ENCODE peak calls at places on chromosomes 3 and 15, in seven cellular contexts. S, Z, N, L, Y, W and M are unnamed samples.

GRCh38 chr3:119315600-119316312 is 21.6 kb downstream of the ARHGAP31 start:
- DNase-seq in S (no peak), Z (no peak), N (no peak), L (no peak), Y (no peak), W (peak; percentile 79), M (no peak)

GRCh38 chr15:56464893-56465520 is at the start of gene MNS1:
- DNase-seq in S (peak; percentile 62), Z (peak; percentile 96), N (no peak), L (peak; percentile 96), Y (peak; percentile 91), W (peak; percentile 98), M (peak; percentile 98)

GRCh38 chr15:28093761-28094535 is 5.2 kb downstream of the OCA2 start:
- DNase-seq in S (no peak), Z (peak; percentile 36), N (no peak), L (no peak), Y (no peak), W (no peak), M (peak; percentile 37)

GRCh38 chr3:95521396-95521795 is 1293.0 kb upstream of the EPHA6 start:
- DNase-seq in S (no peak), Z (no peak), N (no peak), L (no peak), Y (no peak), W (no peak), M (no peak)

GRCh38 chr15:77807115-77807514 is 174.4 kb upstream of the LINGO1 start:
- DNase-seq in S (no peak), Z (no peak), N (no peak), L (no peak), Y (no peak), W (no peak), M (no peak)

GRCh38 chr3:107897471-107898180 is 193.2 kb downstream of the CD47 start:
- DNase-seq in S (no peak), Z (no peak), N (no peak), L (peak; percentile 41), Y (no peak), W (peak; percentile 68), M (no peak)

GRCh38 chr15:74988007-74988800 is 7.2 kb upstream of the SCAMP5 start:
- DNase-seq in S (no peak), Z (peak; percentile 73), N (peak; percentile 60), L (peak; percentile 7), Y (peak; percentile 35), W (peak; percentile 42), M (peak; percentile 76)

GRCh38 chr15:36527512-36528162 is 51.8 kb upstream of the CDIN1 start:
- DNase-seq in S (no peak), Z (no peak), N (no peak), L (no peak), Y (no peak), W (no peak), M (no peak)

GRCh38 chr3:142896996-142897395 is 8.1 kb upstream of the PCOLCE2 start:
- DNase-seq in S (no peak), Z (no peak), N (no peak), L (no peak), Y (no peak), W (peak; percentile 87), M (no peak)

GRCh38 chr15:37056894-37057205 is 43.5 kb downstream of the MEIS2 start:
- DNase-seq in S (no peak), Z (no peak), N (no peak), L (no peak), Y (no peak), W (no peak), M (no peak)

GRCh38 chr3:15319575-15319974 is 12.8 kb downstream of the SH3BP5 start:
- DNase-seq in S (no peak), Z (no peak), N (no peak), L (peak; percentile 46), Y (no peak), W (peak; percentile 89), M (no peak)

GRCh38 chr3:47804571-47804970 is 1.6 kb downstream of the DHX30 start:
- DNase-seq in S (no peak), Z (no peak), N (no peak), L (no peak), Y (no peak), W (peak; percentile 97), M (peak; percentile 21)
- H4K8ac ChIP-seq in S (no peak overlapping the region), Z (no peak overlapping the region), N (no peak overlapping the region), L (peak overlapping the region; percentile 50), Y (no peak overlapping the region), W (no peak overlapping the region), M (no peak overlapping the region)

GRCh38 chr15:23422946-23423708 is 23.9 kb downstream of the GOLGA6L2 start:
- DNase-seq in S (no peak), Z (no peak), N (no peak), L (no peak), Y (no peak), W (peak; percentile 4), M (no peak)

GRCh38 chr15:23424111-23424904 is 22.7 kb downstream of the GOLGA6L2 start:
- DNase-seq in S (no peak), Z (no peak), N (no peak), L (no peak), Y (no peak), W (no peak), M (no peak)

GRCh38 chr15:23422099-23422945 is 24.7 kb downstream of the GOLGA6L2 start:
- DNase-seq in S (no peak), Z (no peak), N (no peak), L (no peak), Y (no peak), W (no peak), M (no peak)

GRCh38 chr15:23416349-23417276 is 30.4 kb downstream of the GOLGA6L2 start:
- DNase-seq in S (no peak), Z (peak; percentile 67), N (peak; percentile 77), L (no peak), Y (no peak), W (no peak), M (no peak)

DNA sequence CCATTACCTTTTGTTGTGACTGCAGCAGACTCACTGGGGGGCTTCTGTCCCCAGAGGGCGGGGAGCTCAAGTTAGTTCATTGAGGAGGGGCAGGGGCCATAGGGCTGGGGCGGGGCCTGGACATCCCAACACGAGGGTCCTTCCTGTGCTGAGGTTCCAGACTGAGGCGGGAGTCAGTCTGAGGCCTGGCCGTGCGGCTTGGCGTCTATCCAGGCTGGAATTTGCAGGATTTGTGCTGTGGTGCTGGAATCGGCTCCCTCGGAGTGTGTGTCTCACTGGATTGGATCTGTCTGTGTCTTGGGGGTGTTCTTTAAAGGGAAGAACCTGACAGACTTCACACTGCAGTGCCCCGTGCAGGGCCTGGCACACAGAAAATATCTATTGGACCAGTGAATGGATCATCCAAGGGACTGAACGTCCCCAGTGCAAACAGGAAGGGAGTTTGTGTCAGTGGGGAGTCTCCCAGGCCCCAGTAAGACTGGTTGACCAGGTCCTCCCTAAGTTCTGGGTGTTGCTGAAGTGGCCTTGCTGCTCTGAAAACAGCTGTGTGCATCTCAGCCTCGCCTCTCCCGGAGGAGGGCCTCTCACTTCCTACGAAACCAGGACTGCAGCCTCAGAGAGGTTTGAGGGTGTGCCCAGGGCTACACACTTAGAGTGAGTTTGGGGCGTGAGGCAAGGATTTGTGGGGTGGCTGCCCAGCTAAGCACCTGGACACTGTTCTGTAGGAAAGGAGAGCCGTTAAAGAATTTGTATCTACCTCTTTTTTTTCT is 26.1 kb downstream of the GOLGA6L2 start:
- DNase-seq in S (no peak), Z (no peak), N (no peak), L (no peak), Y (no peak), W (no peak), M (no peak)
- H2BK5ac ChIP-seq in S (no peak overlapping the region), Z (no peak overlapping the region), N (no peak overlapping the region), L (no peak overlapping the region), Y (no peak overlapping the region), W (no peak overlapping the region), M (no peak overlapping the region)

DNA sequence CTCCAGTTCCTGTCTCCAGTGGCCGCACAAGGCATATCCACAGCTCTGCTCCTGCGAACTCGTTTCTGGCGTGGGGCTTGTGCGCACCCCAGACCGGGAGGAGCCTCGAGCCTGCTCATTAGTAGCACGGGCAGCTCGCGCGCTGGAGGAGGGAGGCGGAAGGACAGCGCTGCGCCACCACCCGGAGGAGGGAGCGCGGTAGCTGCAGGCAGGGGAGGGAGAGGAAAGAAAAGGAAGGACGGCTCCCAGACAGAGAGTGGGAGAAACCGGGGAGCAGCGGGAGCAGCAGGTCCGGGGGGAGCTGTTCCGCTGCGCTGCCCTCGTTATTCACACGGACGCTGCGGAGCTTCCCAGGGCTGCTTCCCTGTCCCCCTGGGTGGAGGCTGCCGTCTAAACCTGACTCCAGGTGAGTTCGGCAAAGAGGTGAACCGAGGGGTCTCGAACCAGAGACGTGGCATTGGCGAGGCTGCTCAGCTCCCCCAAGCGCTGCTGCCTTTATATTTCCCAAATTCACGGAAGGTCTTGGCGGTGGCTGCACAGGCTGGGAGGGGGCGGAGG is 121.3 kb upstream of the ZNF717 start:
- DNase-seq in S (peak; percentile 48), Z (peak; percentile 88), N (peak; percentile 82), L (peak; percentile 25), Y (peak; percentile 68), W (no peak), M (peak; percentile 89)
- H3K9ac ChIP-seq in S (peak overlapping the region; percentile 77), Z (peak overlapping the region; percentile 53), N (peak overlapping the region; percentile 35), L (no peak overlapping the region), Y (no peak overlapping the region), W (peak overlapping the region; percentile 84), M (peak overlapping the region; percentile 86)

GRCh38 chr3:183586477-183586876 is 31.0 kb upstream of the KLHL6 start:
- DNase-seq in S (no peak), Z (no peak), N (no peak), L (no peak), Y (no peak), W (no peak), M (no peak)

GRCh38 chr3:183584914-183585280 is 29.4 kb upstream of the KLHL6 start:
- DNase-seq in S (no peak), Z (no peak), N (no peak), L (no peak), Y (no peak), W (no peak), M (no peak)

GRCh38 chr3:183590442-183590841 is 34.9 kb upstream of the KLHL6 start:
- DNase-seq in S (no peak), Z (no peak), N (no peak), L (no peak), Y (no peak), W (no peak), M (no peak)

GRCh38 chr3:183584246-183584913 is 28.9 kb upstream of the KLHL6 start:
- DNase-seq in S (no peak), Z (no peak), N (no peak), L (peak; percentile 53), Y (peak; percentile 30), W (peak; percentile 32), M (peak; percentile 83)

DNA sequence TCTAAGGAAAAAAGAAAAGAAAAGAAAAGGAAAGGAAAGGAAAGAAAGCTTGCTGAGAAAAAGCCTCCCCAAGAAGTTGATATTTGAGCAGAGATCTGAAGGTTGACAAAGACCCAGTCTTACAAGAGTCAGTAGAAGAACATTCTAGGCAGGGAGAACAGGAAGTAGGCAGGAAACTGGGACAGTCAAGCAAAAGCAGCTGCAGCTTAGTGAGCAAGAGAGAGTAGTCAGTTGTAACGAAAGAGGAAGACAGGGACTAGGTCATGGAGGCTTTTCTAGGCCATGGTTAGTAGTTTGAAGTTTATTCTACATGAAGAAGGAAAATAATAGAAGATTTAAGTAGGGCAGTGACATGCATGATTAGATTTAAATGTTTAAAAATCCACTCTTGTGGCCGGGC is 31.8 kb upstream of the KLHL6 start:
- DNase-seq in S (no peak), Z (no peak), N (no peak), L (no peak), Y (no peak), W (no peak), M (no peak)
- H4K8ac ChIP-seq in S (no peak overlapping the region), Z (no peak overlapping the region), N (no peak overlapping the region), L (no peak overlapping the region), Y (no peak overlapping the region), W (no peak overlapping the region), M (no peak overlapping the region)